ENCODE peak calls at places on chromosome 20, in eight cellular contexts. X is WTC11, V is omental fat pad, Y is ovary, W is GM04504, A is cardiac muscle cell, H is HL-60, Z is GM23338. C is an unnamed sample.

GRCh38 chr20:30487947-30488926 is 769.2 kb upstream of the DEFB115 start:
- DNase-seq in A (no peak), Y (no peak), V (no peak), X (peak), Z (peak), H (no peak), W (no peak), C (no peak)

GRCh38 chr20:63680857-63681608 is 15.4 kb upstream of the TNFRSF6B start:
- DNase-seq in A (no peak), Y (no peak), X (no peak), V (no peak), Z (no peak), W (no peak), H (no peak), C (no peak)

GRCh38 chr20:52494244-52494643 is 302.7 kb upstream of the ZFP64 start:
- DNase-seq in Z (no peak), H (no peak), Y (no peak), X (no peak), W (peak), V (no peak), A (no peak), C (peak)

GRCh38 chr20:38109025-38109541 is 56.0 kb downstream of the TGM2 start:
- DNase-seq in H (no peak), X (no peak), Y (peak), W (peak), A (no peak), V (no peak), Z (no peak), C (peak)

GRCh38 chr20:47857142-47857993 is 72.1 kb upstream of the SULF2 start:
- DNase-seq in V (no peak), A (no peak), Y (peak), H (no peak), X (no peak), W (no peak), Z (no peak), C (no peak)

GRCh38 chr20:45782890-45783289 is 8.8 kb downstream of the WFDC3 start:
- DNase-seq in H (no peak), X (no peak), Z (no peak), Y (no peak), W (no peak), V (no peak), A (no peak), C (no peak)

GRCh38 chr20:45407783-45408645 is at the start of gene DBNDD2:
- DNase-seq in Z (no peak), Y (no peak), W (no peak), A (no peak), V (no peak), H (no peak), X (no peak), C (no peak)

GRCh38 chr20:2873747-2874041 is 413 bp downstream of the PTPRA start:
- DNase-seq in V (no peak), H (peak), Z (peak), X (peak), W (no peak), Y (peak), A (peak), C (no peak)

GRCh38 chr20:62631336-62632317 is 10.7 kb upstream of the SLCO4A1 start:
- DNase-seq in H (no peak), X (no peak), V (no peak), A (no peak), Z (no peak), W (no peak), Y (no peak), C (no peak)

GRCh38 chr20:2108498-2108897 is 6.9 kb downstream of the STK35 start:
- DNase-seq in Y (no peak), H (no peak), W (no peak), Z (no peak), V (no peak), X (no peak), A (no peak), C (no peak)

GRCh38 chr20:1669304-1669703 is 11.7 kb upstream of the SIRPG start:
- DNase-seq in W (peak), V (no peak), X (no peak), Y (no peak), H (no peak), Z (no peak), A (no peak), C (no peak)

GRCh38 chr20:52746190-52746589 is 226.0 kb upstream of the TSHZ2 start:
- DNase-seq in V (no peak), H (no peak), W (no peak), Y (no peak), Z (peak), X (peak), A (peak), C (no peak)

GRCh38 chr20:62961310-62961783 is 8.8 kb downstream of the SLC17A9 start:
- DNase-seq in W (no peak), Y (no peak), V (no peak), H (no peak), X (peak), Z (no peak), A (peak), C (no peak)

GRCh38 chr20:24157213-24157612 is 168.6 kb upstream of the GGTLC1 start:
- DNase-seq in Z (no peak), X (no peak), Y (no peak), H (no peak), W (no peak), A (no peak), V (no peak), C (no peak)

GRCh38 chr20:61666471-61666832 is 399.2 kb downstream of the TAF4 start:
- DNase-seq in W (no peak), X (no peak), Y (no peak), V (no peak), Z (no peak), H (no peak), A (no peak), C (no peak)

C was measured in AG09319.